ENCODE peak calls at places on chromosomes 3 and 15, in eight cellular contexts. L is fibroblast of mammary gland, J is cardiac fibroblast, X is AG09309, B is tibial artery, T is cardiac muscle cell, C is brain microvascular endothelial cell, D is HCT116. F is an unnamed sample.

GRCh38 chr3:61356678-61357077 is 105.4 kb upstream of the FHIT start:
- DNase-seq in B (no peak), C (no peak), L (no peak), X (no peak), D (no peak), J (no peak), T (no peak), F (no peak)

GRCh38 chr3:36792342-36792741 is 28.0 kb upstream of the DCLK3 start:
- DNase-seq in C (peak; percentile 43), J (peak; percentile 51), B (no peak), T (peak; percentile 39), D (peak; percentile 24), X (no peak), L (peak; percentile 24), F (peak; percentile 22)

GRCh38 chr3:125256675-125257074 is 44.1 kb upstream of the SLC12A8 start:
- DNase-seq in C (no peak), X (no peak), L (no peak), J (no peak), D (no peak), B (no peak), T (no peak), F (no peak)

GRCh38 chr15:40330368-40330836 is 6.9 kb downstream of the INAFM2 start:
- DNase-seq in B (peak; percentile 89), D (no peak), L (no peak), X (no peak), J (peak; percentile 49), T (peak; percentile 95), C (no peak), F (no peak)

GRCh38 chr3:43198791-43199644 is 87.3 kb upstream of the SNRK start:
- DNase-seq in B (no peak), L (peak; percentile 23), C (peak; percentile 39), J (peak; percentile 61), D (no peak), X (no peak), T (no peak), F (no peak)

GRCh38 chr3:193743702-193744047 is 150.7 kb downstream of the OPA1 start:
- DNase-seq in X (no peak), L (no peak), D (no peak), J (no peak), T (peak; percentile 55), B (no peak), C (no peak), F (no peak)

GRCh38 chr15:65421360-65422215 is 1.2 kb downstream of the IGDCC4 start:
- DNase-seq in T (peak; percentile 69), L (peak; percentile 66), D (no peak), X (no peak), B (peak; percentile 74), J (no peak), C (no peak), F (peak; percentile 94)

GRCh38 chr3:80733522-80734176 is 965.9 kb upstream of the ROBO1 start:
- DNase-seq in D (no peak), J (peak; percentile 71), X (no peak), B (no peak), L (peak; percentile 58), C (peak; percentile 94), T (peak; percentile 89), F (peak; percentile 92)

GRCh38 chr3:127483902-127484591 is 106.5 kb downstream of the TPRA1 start:
- DNase-seq in J (no peak), D (no peak), L (no peak), C (no peak), X (no peak), T (peak; percentile 57), B (peak; percentile 42), F (no peak)

GRCh38 chr15:41730543-41730942 is 43.7 kb upstream of the MAPKBP1 start:
- DNase-seq in C (no peak), X (no peak), D (no peak), L (no peak), T (no peak), B (no peak), J (no peak), F (no peak)

GRCh38 chr15:39472661-39473657 is 107.9 kb upstream of the THBS1 start:
- DNase-seq in J (peak; percentile 97), T (peak; percentile 100), B (peak; percentile 89), X (peak; percentile 89), L (peak; percentile 97), C (peak; percentile 92), D (no peak), F (peak; percentile 73)

GRCh38 chr3:12367346-12367745 is 78.5 kb downstream of the PPARG start:
- DNase-seq in D (no peak), T (peak; percentile 59), J (peak; percentile 55), C (no peak), L (peak; percentile 57), X (no peak), B (no peak), F (no peak)

GRCh38 chr3:124860599-124860998 is 26.6 kb downstream of the ITGB5 start:
- DNase-seq in D (peak; percentile 80), J (peak; percentile 98), T (peak; percentile 97), C (peak; percentile 96), L (peak; percentile 97), X (peak; percentile 81), B (peak; percentile 87), F (peak; percentile 96)

GRCh38 chr3:150314248-150315027 is 93.7 kb upstream of the TSC22D2 start:
- DNase-seq in X (no peak), T (peak; percentile 43), D (no peak), L (no peak), B (no peak), C (no peak), J (no peak), F (no peak)

GRCh38 chr15:51076898-51077564 is 17.7 kb downstream of the TNFAIP8L3 start:
- DNase-seq in D (no peak), J (no peak), L (peak; percentile 78), C (peak; percentile 30), T (peak; percentile 94), X (no peak), B (peak; percentile 74), F (peak; percentile 89)

GRCh38 chr3:58131101-58131500 is 79.7 kb downstream of the DNASE1L3 start:
- DNase-seq in C (no peak), X (no peak), L (no peak), T (no peak), B (no peak), J (no peak), D (no peak), F (no peak)

GRCh38 chr15:99409097-99409473 is 156.7 kb upstream of the MEF2A start:
- DNase-seq in D (peak; percentile 38), C (peak; percentile 37), B (peak; percentile 81), L (peak; percentile 66), J (peak; percentile 75), T (peak; percentile 73), X (peak; percentile 23), F (peak; percentile 46)

GRCh38 chr3:57787867-57788623 is 31.9 kb downstream of the SLMAP start:
- DNase-seq in D (no peak), L (no peak), X (no peak), B (no peak), C (peak; percentile 34), J (peak; percentile 19), T (peak; percentile 34), F (peak; percentile 32)

GRCh38 chr3:38823722-38824121 is 7.7 kb upstream of the SCN10A start:
- DNase-seq in L (no peak), T (no peak), C (no peak), X (no peak), J (no peak), B (no peak), D (no peak), F (no peak)

DNA sequence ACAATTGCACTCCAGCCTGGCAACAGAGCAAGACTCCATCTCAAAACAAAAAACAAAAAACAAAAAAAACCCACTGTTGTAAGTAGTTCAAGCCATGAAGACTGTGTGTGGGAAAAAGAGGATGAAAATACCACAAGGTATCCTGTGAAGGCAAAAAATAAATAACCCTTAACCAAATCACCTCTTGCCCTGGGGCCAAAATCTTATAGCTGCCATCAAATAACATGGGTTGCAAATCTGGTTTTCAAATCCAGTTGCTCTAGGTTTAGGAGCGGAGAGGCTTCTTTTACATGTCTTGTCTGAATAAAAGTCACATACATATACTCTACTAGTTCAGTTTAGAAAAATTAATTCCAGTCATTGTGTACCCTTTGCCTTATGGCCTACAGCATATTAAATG is 87.0 kb upstream of the STT3B start:
- DNase-seq in X (no peak), D (no peak), B (no peak), L (no peak), C (no peak), T (no peak), J (no peak), F (no peak)
- H3K4me3 ChIP-seq in X (no peak overlapping the region), D (no peak overlapping the region), B (no peak overlapping the region), L (no peak overlapping the region), C (no peak overlapping the region), T (no peak overlapping the region), J (no peak overlapping the region), F (no peak overlapping the region)

DNA sequence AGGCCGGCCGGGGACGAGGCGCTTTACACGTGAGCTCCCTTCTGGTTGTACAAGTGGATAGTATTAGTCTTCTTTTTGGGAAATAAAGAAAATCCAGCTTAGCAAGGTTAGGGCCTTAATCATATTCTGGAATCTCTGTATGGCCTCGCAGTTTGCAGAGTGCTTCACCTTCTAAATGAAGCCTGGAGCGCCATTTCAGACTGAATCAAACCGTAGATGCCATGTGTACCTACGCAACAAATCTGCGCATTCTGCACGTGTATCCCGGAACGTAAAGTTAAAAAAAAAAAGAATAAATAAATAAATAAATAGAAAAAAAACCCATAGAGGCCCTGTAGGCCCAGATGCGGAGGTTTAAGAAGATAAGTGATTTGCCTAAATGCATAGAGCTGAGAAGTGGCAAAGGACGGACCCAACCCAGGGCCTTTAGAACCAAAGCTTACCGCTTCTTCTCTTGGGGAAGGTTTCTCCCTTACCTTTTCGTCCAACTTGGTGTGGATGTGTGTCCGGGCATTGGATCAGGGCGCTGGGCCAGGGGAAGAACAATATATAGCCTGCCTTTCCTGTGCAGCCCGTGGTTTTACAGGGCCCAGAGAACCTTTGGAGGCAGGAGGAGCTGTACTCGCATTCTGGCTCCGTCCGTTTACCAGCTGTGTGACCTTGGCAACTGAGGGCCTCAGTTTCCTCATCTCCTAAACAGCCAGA is 516 bp upstream of the P3H2 start:
- DNase-seq in X (no peak), C (no peak), J (no peak), D (no peak), L (no peak), T (no peak), B (no peak), F (no peak)
- TF ChIP-seq CTCF in X (no peak), C (no peak), J (no peak), D (no peak), L (no peak), T (no peak), B (no peak), F (no peak)

DNA sequence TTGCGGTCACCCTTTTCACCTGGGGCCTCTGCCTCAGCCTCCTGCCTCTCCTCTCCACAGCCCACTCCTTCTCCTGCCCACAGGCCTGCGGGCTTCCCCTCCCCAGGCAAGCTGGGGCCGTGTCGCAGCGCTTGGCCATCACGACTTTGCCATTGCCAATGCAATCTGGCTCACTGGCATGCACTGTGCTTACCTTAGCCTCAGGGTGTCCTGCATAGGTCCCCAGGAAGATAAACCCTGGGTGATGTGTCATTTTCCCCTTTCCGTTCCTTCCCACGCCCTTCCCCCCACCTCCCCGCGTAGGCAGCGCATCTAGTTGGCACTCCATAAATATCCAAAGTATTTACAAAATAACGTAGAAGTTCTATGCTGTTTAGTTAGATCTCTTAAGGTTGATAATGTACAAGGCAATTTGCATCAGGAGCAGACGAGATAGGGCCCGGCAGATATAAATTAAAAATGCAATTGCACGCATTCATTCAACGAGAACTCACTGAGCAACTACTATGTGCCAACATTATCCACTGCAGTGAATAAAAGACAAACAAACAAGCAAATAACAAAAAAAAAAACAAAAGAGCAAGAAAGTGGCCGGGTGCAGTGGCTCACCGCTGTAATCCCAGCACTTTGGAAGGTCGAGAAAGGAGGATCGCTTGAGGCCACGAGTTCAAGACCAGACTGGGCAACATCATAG is 973 bp upstream of the COPG1 start:
- DNase-seq in J (no peak), B (no peak), L (no peak), D (no peak), T (no peak), X (no peak), C (no peak), F (no peak)
- H3K4me3 ChIP-seq in J (peak overlapping the region; percentile 97), B (peak overlapping the region; percentile 84), L (peak overlapping the region; percentile 97), D (peak overlapping the region; percentile 95), T (peak overlapping the region; percentile 64), X (peak overlapping the region; percentile 73), C (peak overlapping the region; percentile 79), F (peak overlapping the region; percentile 93)

GRCh38 chr15:80856400-80856799 is 77.2 kb downstream of the CEMIP start:
- DNase-seq in T (no peak), J (no peak), D (no peak), L (no peak), X (no peak), C (no peak), B (no peak), F (no peak)
- TF ChIP-seq CTCF in T (peak; percentile 23), J (no peak), D (peak; percentile 41), L (peak; percentile 14), X (peak; percentile 17), C (peak; percentile 58), B (no peak), F (peak; percentile 30)